ENCODE peak calls at places on chromosomes 7 and 10, in six cellular contexts. H, T, V, C, U and M are unnamed samples.

GRCh38 chr7:154638286-154638685 is 364.6 kb downstream of the PAXIP1 start:
- DNase-seq in H (no peak), T (no peak), V (no peak), C (no peak), U (no peak), M (no peak)

GRCh38 chr7:135911091-135911490 is 66.1 kb downstream of the MTPN start:
- DNase-seq in H (no peak), T (no peak), V (no peak), C (no peak), U (no peak), M (no peak)

GRCh38 chr7:83913174-83913573 is 264.2 kb upstream of the SEMA3E start:
- DNase-seq in H (no peak), T (no peak), V (no peak), C (no peak), U (no peak), M (no peak)

GRCh38 chr10:91672021-91672608 is 39.2 kb upstream of the PPP1R3C start:
- DNase-seq in H (no peak), T (peak), V (peak), C (no peak), U (no peak), M (peak)

GRCh38 chr10:47339759-47340612 is 8.2 kb upstream of the RBP3 start:
- DNase-seq in H (no peak), T (no peak), V (no peak), C (no peak), U (no peak), M (peak)

GRCh38 chr7:128266891-128267839 is 26.1 kb downstream of the LEP start:
- DNase-seq in H (no peak), T (no peak), V (no peak), C (no peak), U (peak), M (no peak)

GRCh38 chr7:71497233-71497946 is 365.4 kb downstream of the GALNT17 start:
- DNase-seq in H (no peak), T (no peak), V (no peak), C (no peak), U (no peak), M (no peak)

GRCh38 chr7:19982841-19983835 is 209.7 kb upstream of the TMEM196 start:
- DNase-seq in H (peak), T (no peak), V (peak), C (peak), U (peak), M (peak)

GRCh38 chr10:47239211-47239610 is 60.8 kb upstream of the GDF10 start:
- DNase-seq in H (no peak), T (no peak), V (no peak), C (no peak), U (no peak), M (peak)

GRCh38 chr7:29920491-29920890 is 69.1 kb downstream of the SCRN1 start:
- DNase-seq in H (no peak), T (no peak), V (no peak), C (no peak), U (no peak), M (no peak)

GRCh38 chr7:129343099-129343700 is 91.0 kb upstream of the STRIP2 start:
- DNase-seq in H (peak), T (peak), V (peak), C (no peak), U (peak), M (peak)

GRCh38 chr10:14569274-14570060 is 205.2 kb downstream of the FAM107B start:
- DNase-seq in H (no peak), T (no peak), V (no peak), C (no peak), U (no peak), M (no peak)

GRCh38 chr10:103448751-103449150 is 3.4 kb downstream of the CALHM2 start:
- DNase-seq in H (no peak), T (no peak), V (peak), C (no peak), U (no peak), M (no peak)

GRCh38 chr7:17234398-17235021 is 63.9 kb upstream of the AHR start:
- DNase-seq in H (peak), T (peak), V (peak), C (peak), U (peak), M (peak)

GRCh38 chr10:49682879-49683278 is 3.4 kb downstream of the C10orf53 start:
- DNase-seq in H (no peak), T (no peak), V (no peak), C (no peak), U (no peak), M (no peak)

GRCh38 chr10:49689882-49690510 is 10.5 kb downstream of the C10orf53 start:
- DNase-seq in H (no peak), T (no peak), V (no peak), C (no peak), U (no peak), M (no peak)

GRCh38 chr10:49690673-49691356 is 11.4 kb downstream of the C10orf53 start:
- DNase-seq in H (no peak), T (no peak), V (no peak), C (no peak), U (no peak), M (no peak)

GRCh38 chr10:49688920-49689319 is 9.5 kb downstream of the C10orf53 start:
- DNase-seq in H (no peak), T (no peak), V (no peak), C (no peak), U (no peak), M (no peak)

DNA sequence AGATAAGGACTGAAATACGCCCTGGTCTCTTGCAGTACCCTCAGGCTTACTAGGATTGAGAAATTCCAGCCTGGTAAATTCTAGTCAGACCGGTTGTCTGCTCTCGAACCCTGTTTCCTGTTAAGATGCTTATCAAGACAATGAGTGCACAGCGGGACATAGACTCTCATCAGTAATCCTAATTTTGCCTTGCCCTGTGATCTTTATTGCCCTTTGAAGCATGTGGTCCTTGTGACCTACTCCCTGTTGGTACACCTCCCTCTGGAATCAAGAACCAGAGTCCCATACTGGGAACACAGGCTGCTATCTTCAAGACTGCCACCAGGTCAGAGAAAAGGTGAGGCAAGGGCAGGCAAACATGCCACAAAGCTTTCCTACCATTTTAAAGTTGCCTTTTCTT is 7.2 kb downstream of the C10orf53 start:
- DNase-seq in H (no peak), T (no peak), V (no peak), C (no peak), U (no peak), M (no peak)
- H3K4me3 ChIP-seq in H (no peak), T (no peak), V (no peak), C (no peak), U (no peak), M (no peak)

DNA sequence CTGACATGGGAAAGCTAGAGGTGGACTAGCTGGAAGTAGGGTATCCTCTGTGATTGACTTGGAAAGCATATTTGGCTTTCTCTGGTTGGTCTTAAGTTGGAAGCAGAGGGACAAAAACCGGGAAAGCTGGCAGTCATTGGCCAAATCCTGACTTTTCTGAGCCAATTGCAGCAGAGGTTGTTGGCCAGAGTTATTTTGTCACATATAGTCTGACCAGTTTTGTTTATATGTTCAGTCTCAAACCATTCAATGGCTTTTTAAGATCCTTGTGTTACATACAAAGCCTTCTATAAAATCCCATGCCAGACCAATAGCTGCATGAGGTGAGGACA is 6.3 kb downstream of the CFAP69 start:
- DNase-seq in H (no peak), T (no peak), V (no peak), C (no peak), U (no peak), M (no peak)
- TF ChIP-seq MYC in H (no peak), T (no peak), V (no peak), C (no peak), U (no peak), M (no peak)

GRCh38 chr7:147547252-147547897 is 1043.2 kb upstream of the C7orf33 start:
- DNase-seq in H (peak), T (no peak), V (no peak), C (no peak), U (peak), M (peak)
- TF ChIP-seq CTCF in H (peak), T (peak), V (no peak), C (peak), U (peak), M (peak)

GRCh38 chr10:71136036-71136690 is 76.2 kb upstream of the UNC5B start:
- DNase-seq in H (no peak), T (no peak), V (no peak), C (no peak), U (no peak), M (no peak)
- H3K4me3 ChIP-seq in H (no peak), T (no peak), V (no peak), C (no peak), U (no peak), M (no peak)

DNA sequence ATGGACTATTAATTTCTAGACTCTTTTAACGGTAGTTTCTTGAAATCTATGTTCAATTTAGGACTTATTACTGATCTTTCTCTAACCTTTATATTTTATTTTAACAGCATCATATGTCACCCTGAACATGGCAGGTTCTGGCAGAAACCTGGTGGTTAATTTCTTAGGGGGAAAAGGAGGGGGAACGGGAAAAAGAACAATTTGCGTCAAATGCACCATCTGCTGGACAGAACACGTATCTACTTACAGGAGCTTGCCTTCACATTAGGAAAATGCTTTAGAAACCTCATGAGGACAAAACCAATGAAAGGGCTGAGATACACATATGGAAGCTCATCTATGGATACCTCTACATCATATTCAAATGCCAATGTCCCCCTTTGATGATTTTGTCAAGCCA is 171.3 kb downstream of the GRM3 start:
- DNase-seq in H (peak), T (peak), V (peak), C (no peak), U (peak), M (peak)
- TF ChIP-seq MYC in H (no peak), T (no peak), V (no peak), C (no peak), U (no peak), M (no peak)

DNA sequence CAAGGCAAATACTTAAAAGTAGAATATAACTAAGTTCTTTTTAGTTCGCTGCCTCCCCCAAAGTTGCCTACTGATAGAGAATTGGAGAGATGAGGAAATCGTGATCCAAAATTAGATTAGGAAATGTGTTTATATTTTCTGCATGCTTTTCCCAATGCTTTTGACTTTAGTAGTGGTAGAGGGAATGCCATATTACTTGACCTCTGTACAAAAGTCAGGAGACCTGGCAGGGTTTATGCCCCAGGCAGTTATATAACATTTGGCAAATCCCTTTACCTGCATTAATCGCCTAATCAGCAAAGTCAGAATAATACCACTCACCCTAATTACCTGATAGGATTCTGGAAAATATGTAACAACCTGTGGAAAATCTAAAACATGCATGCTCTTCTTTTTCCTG is 142.9 kb downstream of the ANKRD30A start:
- DNase-seq in H (no peak), T (no peak), V (no peak), C (no peak), U (no peak), M (no peak)
- TF ChIP-seq CTCF in H (no peak), T (no peak), V (no peak), C (no peak), U (no peak), M (no peak)